ENCODE peak calls at places on chromosome 13, in seven cellular contexts. Q is HL-60, E is fibroblast of pulmonary artery, R is GM20000, X is epithelial cell of esophagus, H is GM06990, U is T-helper 1 cell. K is an unnamed sample.

GRCh38 chr13:52851153-52851962 is 2.9 kb upstream of the PCDH8 start:
- DNase-seq in Q (peak; percentile 70), E (peak; percentile 19), R (peak; percentile 69), X (peak; percentile 20), H (peak; percentile 76), U (no peak), K (peak; percentile 64)

GRCh38 chr13:85896516-85897450 is 97.6 kb upstream of the SLITRK6 start:
- DNase-seq in Q (no peak), E (no peak), R (no peak), X (peak; percentile 98), H (no peak), U (no peak), K (peak; percentile 27)

GRCh38 chr13:44075113-44075512 is 195.4 kb downstream of the LACC1 start:
- DNase-seq in Q (no peak), E (no peak), R (no peak), X (no peak), H (no peak), U (no peak), K (no peak)

GRCh38 chr13:108915095-108915633 is 285.8 kb downstream of the MYO16 start:
- DNase-seq in Q (peak; percentile 37), E (peak; percentile 71), R (peak; percentile 32), X (peak; percentile 44), H (no peak), U (no peak), K (peak; percentile 66)

GRCh38 chr13:40777166-40777956 is 6.4 kb upstream of the MRPS31 start:
- DNase-seq in Q (peak; percentile 78), E (peak; percentile 67), R (peak; percentile 61), X (peak; percentile 59), H (peak; percentile 45), U (no peak), K (peak; percentile 75)

GRCh38 chr13:37869756-37870488 is at the start of gene TRPC4:
- DNase-seq in Q (no peak), E (peak; percentile 73), R (no peak), X (peak; percentile 75), H (no peak), U (no peak), K (peak; percentile 96)

GRCh38 chr13:109162248-109163051 is 533.0 kb downstream of the MYO16 start:
- DNase-seq in Q (peak; percentile 91), E (no peak), R (peak; percentile 84), X (peak; percentile 94), H (peak; percentile 85), U (no peak), K (no peak)

GRCh38 chr13:73514208-73514607 is 455.4 kb downstream of the KLF5 start:
- DNase-seq in Q (no peak), E (no peak), R (no peak), X (peak; percentile 19), H (no peak), U (no peak), K (no peak)

GRCh38 chr13:77016888-77017623 is 9.9 kb downstream of the FBXL3 start:
- DNase-seq in Q (no peak), E (no peak), R (no peak), X (no peak), H (no peak), U (no peak), K (no peak)

GRCh38 chr13:109345433-109345941 is 440.9 kb downstream of the IRS2 start:
- DNase-seq in Q (no peak), E (peak; percentile 21), R (no peak), X (peak; percentile 50), H (no peak), U (no peak), K (peak; percentile 52)

GRCh38 chr13:113506025-113506685 is 15.6 kb upstream of the DCUN1D2 start:
- DNase-seq in Q (peak; percentile 65), E (no peak), R (no peak), X (no peak), H (no peak), U (no peak), K (peak; percentile 5)

GRCh38 chr13:104831823-104832222 is 1703.6 kb downstream of the EFNB2 start:
- DNase-seq in Q (no peak), E (no peak), R (no peak), X (no peak), H (no peak), U (no peak), K (no peak)

GRCh38 chr13:49304763-49305695 is 57.3 kb downstream of the CDADC1 start:
- DNase-seq in Q (no peak), E (no peak), R (no peak), X (no peak), H (no peak), U (no peak), K (no peak)

GRCh38 chr13:114019367-114019766 is 45.5 kb upstream of the C13orf46 start:
- DNase-seq in Q (no peak), E (no peak), R (no peak), X (no peak), H (no peak), U (no peak), K (peak; percentile 48)

GRCh38 chr13:90201676-90202425 is 1145.6 kb upstream of the MIR17HG start:
- DNase-seq in Q (no peak), E (peak; percentile 20), R (no peak), X (no peak), H (no peak), U (no peak), K (no peak)

GRCh38 chr13:47249296-47249695 is 352.4 kb upstream of the HTR2A start:
- DNase-seq in Q (no peak), E (no peak), R (no peak), X (no peak), H (no peak), U (no peak), K (no peak)